ENCODE peak calls at places on chromosome 9, in ten cellular contexts. Z is activated T-cell treated with anti-CD3 and anti-CD28 coated beads, Interleukin-2, amount 50 U/mL, for 72 hours; H is stimulated activated CD4-positive, alpha-beta T cell treated with anti-CD3 and anti-CD28 coated beads, Interleukin-4, amount 100 ng/mL, for 4 hours; Y is dermis microvascular lymphatic vessel endothelial cell; A is astrocyte of the hippocampus; X is renal cortical epithelial cell; S is kidney epithelial cell; Q is body of pancreas; R is Right ventricle myocardium superior; U is GM13977. T is an unnamed sample.

GRCh38 chr9:129250786-129251185 is 72.7 kb upstream of the IER5L start:
- DNase-seq in Z (no peak), H (no peak), Y (no peak), A (peak), X (peak), S (no peak), Q (no peak), R (no peak), U (no peak), T (no peak)

GRCh38 chr9:133194597-133194996 is 14.5 kb downstream of the OBP2B start:
- DNase-seq in Z (no peak), H (no peak), Y (no peak), A (no peak), X (no peak), S (no peak), Q (no peak), R (no peak), U (no peak), T (no peak)

GRCh38 chr9:137053944-137054931 is at the start of gene ENTPD2:
- DNase-seq in Z (peak), H (peak), Y (no peak), A (no peak), X (no peak), S (no peak), Q (peak), R (peak), U (peak), T (no peak)

GRCh38 chr9:107809859-107810492 is 320.4 kb upstream of the KLF4 start:
- DNase-seq in Z (no peak), H (no peak), Y (peak), A (peak), X (peak), S (peak), Q (no peak), R (no peak), U (no peak), T (no peak)

GRCh38 chr9:114224247-114224610 is 68.9 kb downstream of the COL27A1 start:
- DNase-seq in Z (no peak), H (no peak), Y (peak), A (peak), X (peak), S (no peak), Q (no peak), R (no peak), U (no peak), T (no peak)

GRCh38 chr9:119736478-119737454 is 367.5 kb upstream of the BRINP1 start:
- DNase-seq in Z (no peak), H (no peak), Y (no peak), A (peak), X (peak), S (peak), Q (peak), R (no peak), U (peak), T (no peak)

GRCh38 chr9:5825896-5826622 is 6.9 kb downstream of the ERMP1 start:
- DNase-seq in Z (no peak), H (no peak), Y (no peak), A (no peak), X (no peak), S (no peak), Q (no peak), R (no peak), U (no peak), T (no peak)

GRCh38 chr9:28073278-28073677 is 500.0 kb upstream of the C9orf72 start:
- DNase-seq in Z (peak), H (no peak), Y (peak), A (peak), X (peak), S (peak), Q (peak), R (no peak), U (peak), T (no peak)

GRCh38 chr9:134895849-134896833 is 15.5 kb downstream of the FCN2 start:
- DNase-seq in Z (no peak), H (no peak), Y (peak), A (peak), X (no peak), S (no peak), Q (no peak), R (peak), U (no peak), T (peak)

GRCh38 chr9:127495884-127496555 is 44.7 kb downstream of the LRSAM1 start:
- DNase-seq in Z (no peak), H (no peak), Y (no peak), A (no peak), X (no peak), S (no peak), Q (no peak), R (no peak), U (no peak), T (no peak)

GRCh38 chr9:81814404-81814793 is 113.8 kb upstream of the SPATA31D4 start:
- DNase-seq in Z (no peak), H (no peak), Y (peak), A (no peak), X (no peak), S (no peak), Q (no peak), R (no peak), U (no peak), T (no peak)

GRCh38 chr9:133686642-133687575 is 50.7 kb downstream of the DBH start:
- DNase-seq in Z (no peak), H (no peak), Y (no peak), A (no peak), X (no peak), S (no peak), Q (no peak), R (peak), U (no peak), T (peak)

T was measured in left ventricle myocardium superior.